ENCODE peak calls at places on chromosomes 4 and X, in four cellular contexts. R is breast epithelium, W is Peyer's patch, X is neuronal stem cell. V is an unnamed sample.

GRCh38 chrX:153687121-153688039 is at the start of gene SLC6A8:
- DNase-seq in W (peak), X (no peak), R (peak), V (peak)

GRCh38 chrX:23493941-23494374 is 159.3 kb downstream of the PTCHD1 start:
- DNase-seq in R (no peak), X (no peak), W (no peak), V (no peak)

GRCh38 chrX:115719171-115719570 is 158.2 kb downstream of the PLS3 start:
- DNase-seq in R (no peak), X (no peak), W (no peak), V (no peak)

GRCh38 chr4:67765401-67765800 is 11.2 kb upstream of the GNRHR start:
- DNase-seq in X (no peak), R (no peak), W (no peak), V (no peak)

GRCh38 chr4:11072999-11073398 is 355.7 kb downstream of the HS3ST1 start:
- DNase-seq in X (no peak), W (no peak), R (no peak), V (no peak)

GRCh38 chr4:144399927-144400326 is 246.0 kb upstream of the HHIP start:
- DNase-seq in R (no peak), X (no peak), W (no peak), V (no peak)

GRCh38 chrX:19272452-19272851 is 71.3 kb upstream of the PDHA1 start:
- DNase-seq in X (no peak), W (no peak), R (no peak), V (no peak)

GRCh38 chrX:30935985-30936384 is 46.9 kb upstream of the TAB3 start:
- DNase-seq in W (peak), X (no peak), R (peak), V (no peak)

GRCh38 chrX:152872522-152872921 is 25.3 kb upstream of the ZNF185 start:
- DNase-seq in X (no peak), W (no peak), R (no peak), V (no peak)

DNA sequence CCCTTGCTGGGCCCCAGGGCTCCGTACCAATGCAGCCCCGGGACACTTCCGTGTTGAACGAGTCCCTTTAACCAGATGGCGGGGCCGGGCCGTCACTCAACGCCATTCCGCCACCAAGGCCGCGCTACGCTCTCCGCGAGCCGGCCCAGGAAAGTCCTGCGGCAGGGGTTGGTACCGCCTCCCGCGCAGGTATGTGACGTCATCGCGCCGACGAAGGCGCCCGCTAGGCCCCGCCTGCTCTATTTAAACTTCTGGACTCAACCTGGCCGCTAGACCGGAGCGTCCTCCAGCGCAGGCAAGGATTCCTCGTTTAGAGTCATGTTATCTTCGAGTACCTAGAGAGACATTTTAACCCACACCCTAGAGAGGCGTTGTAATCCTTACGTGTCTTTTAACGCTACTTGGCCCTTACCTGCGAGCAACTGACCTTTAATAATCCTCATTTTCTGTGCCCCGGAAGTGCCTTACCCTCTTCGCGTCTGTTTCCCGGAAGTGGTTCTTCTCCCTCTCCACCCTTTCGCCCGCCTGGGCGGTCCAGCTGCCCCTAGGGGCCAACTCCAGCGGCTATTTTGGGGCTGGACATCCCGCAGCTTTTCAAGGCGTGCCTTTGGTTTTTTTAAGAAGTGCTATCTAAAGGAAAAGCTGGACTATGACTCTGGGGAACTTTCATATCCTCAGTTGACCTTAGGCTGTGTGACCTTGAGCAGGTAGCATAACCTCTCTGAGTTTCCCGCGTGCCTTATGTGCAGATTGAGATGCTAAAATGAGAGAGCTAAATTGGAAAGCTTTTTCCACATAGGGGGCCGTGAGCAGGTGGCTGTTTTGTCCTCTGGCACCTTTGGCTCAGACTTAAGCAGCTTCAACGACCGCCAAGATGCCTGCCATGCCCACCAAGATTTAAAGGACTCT is at the start of gene PNPLA4:
- DNase-seq in R (peak), X (peak), W (peak), V (peak)
- H3K27ac ChIP-seq in R (peak), X (no peak), W (peak), V (peak)

DNA sequence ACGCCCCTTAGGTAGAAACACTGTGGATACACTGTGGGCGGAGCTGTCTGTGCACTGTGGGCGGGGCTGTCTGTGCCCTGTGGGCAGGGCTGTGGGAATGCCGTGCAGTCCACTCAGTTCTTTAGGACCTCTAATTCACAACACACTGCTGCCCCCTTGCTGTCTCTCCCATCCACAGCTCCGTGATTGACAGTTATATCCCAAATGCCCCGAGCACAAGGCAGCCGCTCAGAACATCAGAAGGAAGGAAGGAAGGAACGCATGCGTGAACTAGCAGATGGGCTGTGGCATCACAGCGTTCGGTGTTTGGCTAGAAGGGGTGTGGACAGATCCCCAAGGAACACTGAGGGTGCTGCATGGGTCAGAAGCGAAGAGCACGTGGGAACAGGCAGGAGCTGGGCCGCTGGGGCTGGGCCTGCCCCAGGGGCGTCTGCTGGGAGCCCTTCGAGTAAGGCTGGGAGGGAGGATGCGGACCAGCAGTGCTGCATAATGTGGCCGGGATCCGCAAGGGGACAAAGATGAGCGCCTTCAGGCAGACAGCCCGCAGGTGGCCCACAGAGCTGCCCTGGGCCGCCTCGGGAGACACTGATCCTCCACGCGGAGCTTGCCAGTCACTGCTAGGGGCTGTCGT is 29.8 kb downstream of the ACOX3 start:
- DNase-seq in W (peak), X (peak), R (no peak), V (no peak)
- H3K27ac ChIP-seq in W (no peak), X (peak), R (no peak), V (no peak)

GRCh38 chrX:133681897-133682296 is 266.6 kb upstream of the GPC4 start:
- DNase-seq in R (no peak), X (no peak), W (no peak), V (no peak)

GRCh38 chrX:133674726-133675470 is 259.6 kb upstream of the GPC4 start:
- DNase-seq in W (no peak), X (no peak), R (no peak), V (no peak)

GRCh38 chrX:133681416-133681815 is 266.1 kb upstream of the GPC4 start:
- DNase-seq in W (no peak), X (no peak), R (no peak), V (no peak)

GRCh38 chrX:133677123-133678063 is 262.1 kb upstream of the GPC4 start:
- DNase-seq in X (no peak), R (no peak), W (no peak), V (no peak)

GRCh38 chrX:133676344-133677122 is 261.2 kb upstream of the GPC4 start:
- DNase-seq in X (no peak), W (peak), R (no peak), V (no peak)
- H3K27ac ChIP-seq in X (no peak), W (peak), R (no peak), V (no peak)

GRCh38 chr4:76996445-76996844 is 46.9 kb downstream of the SEPTIN11 start:
- DNase-seq in X (no peak), W (no peak), R (no peak), V (no peak)
- H3K27ac ChIP-seq in X (no peak), W (no peak), R (no peak), V (no peak)

GRCh38 chr4:2241003-2241402 is 918 bp downstream of the HAUS3 start:
- DNase-seq in W (no peak), R (no peak), X (no peak), V (no peak)

GRCh38 chr4:2241410-2242353 is at the start of the genes HAUS3 and POLN:
- DNase-seq in W (peak), R (peak), X (peak), V (peak)

DNA sequence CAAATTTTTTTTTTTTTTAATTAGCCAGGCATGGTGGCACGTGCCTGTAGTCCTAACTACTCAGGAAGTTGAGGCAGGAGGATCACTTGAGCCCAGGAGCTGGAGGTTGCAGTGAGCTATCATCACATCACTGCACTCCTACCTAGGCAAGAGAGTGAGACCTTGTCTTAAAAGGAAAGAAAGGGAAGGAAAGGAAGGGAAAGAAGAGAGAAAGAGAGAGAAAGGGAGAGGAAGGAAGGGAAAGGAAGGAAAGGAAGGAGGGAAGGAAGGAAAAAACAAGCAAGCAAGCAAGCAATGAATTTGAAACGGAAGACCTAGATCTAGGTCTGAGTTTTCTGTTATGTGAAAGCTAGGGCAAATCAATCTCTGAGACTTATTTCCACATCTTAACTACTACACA is 4.7 kb downstream of the HAUS3 start:
- DNase-seq in W (no peak), R (no peak), X (no peak), V (no peak)
- H3K27ac ChIP-seq in W (no peak), R (no peak), X (no peak), V (no peak)

GRCh38 chr4:152512483-152512882 is 23.4 kb downstream of the FBXW7 start:
- DNase-seq in X (no peak), R (no peak), W (no peak), V (no peak)

GRCh38 chr4:152509595-152510209 is 26.2 kb downstream of the FBXW7 start:
- DNase-seq in X (no peak), W (no peak), R (no peak), V (no peak)

GRCh38 chr4:152508386-152508785 is 27.5 kb downstream of the FBXW7 start:
- DNase-seq in X (no peak), W (no peak), R (no peak), V (no peak)

GRCh38 chr4:152508818-152509217 is 27.1 kb downstream of the FBXW7 start:
- DNase-seq in X (no peak), R (no peak), W (no peak), V (no peak)

DNA sequence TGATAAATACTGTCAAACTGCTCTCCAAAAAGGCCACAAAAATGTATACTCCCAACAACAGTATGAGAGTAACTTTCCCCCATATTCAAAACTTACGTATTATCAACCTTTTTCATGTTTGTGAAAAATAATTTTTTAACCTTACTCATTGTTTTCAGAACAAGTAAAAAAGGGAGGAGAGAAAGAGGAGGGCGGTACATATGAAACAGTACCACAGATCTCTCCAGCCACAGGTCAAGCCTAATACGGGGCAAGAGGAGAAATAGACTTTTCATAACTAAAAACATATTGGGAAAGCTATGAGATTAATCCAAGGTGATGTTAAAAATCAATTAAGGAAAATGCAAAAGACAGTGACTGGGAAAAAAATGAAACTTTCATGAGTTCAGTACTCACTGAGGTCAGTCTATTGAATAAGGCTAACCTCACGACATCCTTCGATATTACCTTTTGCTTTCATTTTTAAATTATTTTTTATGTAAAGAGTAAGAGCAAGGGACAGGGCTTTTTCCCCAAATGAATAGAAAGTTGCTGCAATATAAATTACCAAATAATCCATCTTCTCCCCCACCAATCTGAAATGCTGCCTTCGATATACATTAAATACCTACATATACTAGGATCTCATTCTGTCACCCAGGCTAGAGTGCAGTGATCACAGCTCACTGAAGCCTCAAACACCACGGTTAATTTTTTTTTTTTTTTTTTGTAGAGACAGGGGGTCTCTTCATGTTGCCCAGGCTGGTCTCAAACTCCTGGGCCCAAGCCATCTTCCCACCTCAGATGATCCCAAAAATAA is 25.3 kb downstream of the FBXW7 start:
- DNase-seq in X (no peak), W (no peak), R (no peak), V (no peak)
- H3K27ac ChIP-seq in X (no peak), W (no peak), R (no peak), V (no peak)

GRCh38 chr4:87510747-87511146 is 18.4 kb downstream of the SPARCL1 start:
- DNase-seq in X (no peak), R (no peak), W (no peak), V (no peak)
- H3K27ac ChIP-seq in X (no peak), R (peak), W (no peak), V (peak)

GRCh38 chr4:3468154-3468553 is 5.0 kb downstream of the DOK7 start:
- DNase-seq in X (no peak), W (no peak), R (no peak), V (no peak)

GRCh38 chr4:3465698-3466671 is 2.9 kb downstream of the DOK7 start:
- DNase-seq in X (no peak), W (no peak), R (no peak), V (no peak)

GRCh38 chr4:3467601-3468031 is 4.5 kb downstream of the DOK7 start:
- DNase-seq in W (no peak), R (no peak), X (no peak), V (no peak)

GRCh38 chr4:3464911-3465697 is 2.0 kb downstream of the DOK7 start:
- DNase-seq in R (no peak), X (no peak), W (no peak), V (no peak)

DNA sequence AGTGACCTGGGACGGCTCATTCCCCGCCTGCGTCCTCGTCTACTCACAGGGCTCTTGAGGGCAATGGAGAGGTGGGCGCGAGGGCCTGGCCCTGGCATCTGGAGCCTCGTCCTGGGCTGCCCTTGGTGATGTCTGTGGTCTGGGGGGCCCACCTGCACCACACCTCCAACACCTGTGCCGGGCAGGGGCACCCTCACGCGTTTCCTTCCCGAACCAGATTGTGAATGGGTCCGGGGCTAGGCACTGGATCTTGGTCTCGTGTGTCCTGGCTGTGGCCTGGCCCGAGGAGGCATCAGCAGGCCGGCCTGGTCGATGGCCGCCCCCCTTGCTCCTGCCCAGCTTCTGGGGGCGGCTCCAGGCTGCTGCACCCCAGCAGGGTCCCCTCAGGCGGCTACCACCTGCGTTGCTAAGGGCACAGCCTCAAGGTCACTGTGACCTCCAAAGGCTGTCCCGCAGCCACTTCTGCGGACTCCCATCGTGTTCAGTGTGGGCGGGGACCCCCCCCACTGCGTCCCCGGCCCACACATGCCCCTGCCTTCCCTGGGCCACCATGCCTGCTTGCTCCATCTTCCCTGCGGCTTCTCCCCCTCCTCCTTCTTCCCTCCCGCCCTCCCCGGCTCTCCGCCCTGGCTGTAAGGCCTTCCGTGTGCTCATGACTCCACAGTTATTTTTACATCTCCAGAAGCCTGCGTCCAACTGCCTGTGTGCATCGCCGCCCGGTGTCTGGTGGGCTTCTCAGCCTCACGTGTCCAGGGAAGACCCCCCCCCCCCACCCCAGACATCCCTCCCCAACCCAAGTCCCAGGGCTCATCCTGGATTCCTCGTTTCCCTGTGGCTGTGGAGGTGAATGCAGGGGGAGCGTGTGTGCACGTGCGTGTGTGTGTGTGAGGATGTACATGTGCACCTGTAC is 3.8 kb downstream of the DOK7 start:
- DNase-seq in R (no peak), X (no peak), W (no peak), V (no peak)
- H3K27ac ChIP-seq in R (no peak), X (no peak), W (no peak), V (no peak)